ENCODE peak calls at places on chromosomes 16 and 17, in seven cellular contexts. One of them, this sample, is unnamed.

GRCh38 chr16:69929480-69929879 is 21.7 kb upstream of the CLEC18A start:
- DNase-seq in fibroblast of pulmonary artery: no peak
- DNase-seq in GM19239: no peak
- DNase-seq in HepG2: no peak
- DNase-seq in MV-4-11: no peak
- DNase-seq in neural crest cell: no peak
- DNase-seq in hypothalamus: no peak
- DNase-seq in this sample: no peak

GRCh38 chr16:9384141-9384540 is 292.7 kb downstream of the HAPSTR1 start:
- DNase-seq in fibroblast of pulmonary artery: no peak
- DNase-seq in GM19239: no peak
- DNase-seq in HepG2: no peak
- DNase-seq in MV-4-11: no peak
- DNase-seq in neural crest cell: no peak
- DNase-seq in hypothalamus: no peak
- DNase-seq in this sample: no peak

GRCh38 chr16:87874639-87875472 is 5.5 kb upstream of the SLC7A5 start:
- DNase-seq in fibroblast of pulmonary artery: no peak
- DNase-seq in GM19239: no peak
- DNase-seq in HepG2: no peak
- DNase-seq in MV-4-11: no peak
- DNase-seq in neural crest cell: no peak
- DNase-seq in hypothalamus: no peak
- DNase-seq in this sample: no peak

GRCh38 chr16:79757968-79758367 is 157.4 kb upstream of the MAF start:
- DNase-seq in fibroblast of pulmonary artery: no peak
- DNase-seq in GM19239: no peak
- DNase-seq in HepG2: no peak
- DNase-seq in MV-4-11: no peak
- DNase-seq in neural crest cell: no peak
- DNase-seq in hypothalamus: no peak
- DNase-seq in this sample: no peak

GRCh38 chr17:47742319-47743181 is 9.5 kb downstream of the TBX21 start:
- DNase-seq in fibroblast of pulmonary artery: no peak
- DNase-seq in GM19239: no peak
- DNase-seq in HepG2: peak
- DNase-seq in MV-4-11: no peak
- DNase-seq in neural crest cell: peak
- DNase-seq in hypothalamus: no peak
- DNase-seq in this sample: peak

GRCh38 chr16:66953462-66954096 is 7.5 kb upstream of the CES3 start:
- DNase-seq in fibroblast of pulmonary artery: no peak
- DNase-seq in GM19239: no peak
- DNase-seq in HepG2: no peak
- DNase-seq in MV-4-11: no peak
- DNase-seq in neural crest cell: no peak
- DNase-seq in hypothalamus: no peak
- DNase-seq in this sample: no peak

GRCh38 chr16:9072806-9073341 is 18.6 kb upstream of the HAPSTR1 start:
- DNase-seq in fibroblast of pulmonary artery: peak
- DNase-seq in GM19239: no peak
- DNase-seq in HepG2: no peak
- DNase-seq in MV-4-11: peak
- DNase-seq in neural crest cell: no peak
- DNase-seq in hypothalamus: no peak
- DNase-seq in this sample: no peak

GRCh38 chr16:84663433-84664101 is 15.3 kb downstream of the KLHL36 start:
- DNase-seq in fibroblast of pulmonary artery: no peak
- DNase-seq in GM19239: peak
- DNase-seq in HepG2: no peak
- DNase-seq in MV-4-11: no peak
- DNase-seq in neural crest cell: no peak
- DNase-seq in hypothalamus: no peak
- DNase-seq in this sample: peak

GRCh38 chr16:84194470-84195200 is 3.7 kb downstream of the ADAD2 start:
- DNase-seq in fibroblast of pulmonary artery: no peak
- DNase-seq in GM19239: peak
- DNase-seq in HepG2: no peak
- DNase-seq in MV-4-11: no peak
- DNase-seq in neural crest cell: no peak
- DNase-seq in hypothalamus: no peak
- DNase-seq in this sample: no peak

GRCh38 chr16:23333034-23333579 is 31.0 kb downstream of the SCNN1B start:
- DNase-seq in fibroblast of pulmonary artery: no peak
- DNase-seq in GM19239: no peak
- DNase-seq in HepG2: no peak
- DNase-seq in MV-4-11: no peak
- DNase-seq in neural crest cell: no peak
- DNase-seq in hypothalamus: no peak
- DNase-seq in this sample: no peak

GRCh38 chr16:60203525-60204124 is 1469.5 kb upstream of the GOT2 start:
- DNase-seq in fibroblast of pulmonary artery: peak
- DNase-seq in GM19239: no peak
- DNase-seq in HepG2: no peak
- DNase-seq in MV-4-11: no peak
- DNase-seq in neural crest cell: no peak
- DNase-seq in hypothalamus: no peak
- DNase-seq in this sample: no peak

GRCh38 chr17:65371702-65372101 is 189.7 kb downstream of the AXIN2 start:
- DNase-seq in fibroblast of pulmonary artery: no peak
- DNase-seq in GM19239: no peak
- DNase-seq in HepG2: no peak
- DNase-seq in MV-4-11: peak
- DNase-seq in neural crest cell: no peak
- DNase-seq in hypothalamus: no peak
- DNase-seq in this sample: peak

GRCh38 chr17:46772013-46772878 is 46.2 kb downstream of the WNT3 start:
- DNase-seq in fibroblast of pulmonary artery: no peak
- DNase-seq in GM19239: peak
- DNase-seq in HepG2: peak
- DNase-seq in MV-4-11: no peak
- DNase-seq in neural crest cell: peak
- DNase-seq in hypothalamus: no peak
- DNase-seq in this sample: no peak

GRCh38 chr17:75516619-75517276 is 420 bp downstream of the TSEN54 start:
- DNase-seq in fibroblast of pulmonary artery: no peak
- DNase-seq in GM19239: peak
- DNase-seq in HepG2: no peak
- DNase-seq in MV-4-11: no peak
- DNase-seq in neural crest cell: peak
- DNase-seq in hypothalamus: no peak
- DNase-seq in this sample: peak

GRCh38 chr17:71601894-71602504 is 518.8 kb upstream of the SOX9 start:
- DNase-seq in fibroblast of pulmonary artery: no peak
- DNase-seq in GM19239: no peak
- DNase-seq in HepG2: no peak
- DNase-seq in MV-4-11: no peak
- DNase-seq in neural crest cell: no peak
- DNase-seq in hypothalamus: no peak
- DNase-seq in this sample: no peak

GRCh38 chr17:19592316-19592715 is 56.2 kb upstream of the ALDH3A2 start:
- DNase-seq in fibroblast of pulmonary artery: no peak
- DNase-seq in GM19239: no peak
- DNase-seq in HepG2: no peak
- DNase-seq in MV-4-11: no peak
- DNase-seq in neural crest cell: no peak
- DNase-seq in hypothalamus: no peak
- DNase-seq in this sample: no peak

GRCh38 chr16:4091638-4092037 is 24.6 kb downstream of the ADCY9 start:
- DNase-seq in fibroblast of pulmonary artery: no peak
- DNase-seq in GM19239: no peak
- DNase-seq in HepG2: no peak
- DNase-seq in MV-4-11: no peak
- DNase-seq in neural crest cell: no peak
- DNase-seq in hypothalamus: no peak
- DNase-seq in this sample: no peak

GRCh38 chr16:85441189-85441889 is 171.8 kb upstream of the GSE1 start:
- DNase-seq in fibroblast of pulmonary artery: no peak
- DNase-seq in GM19239: no peak
- DNase-seq in HepG2: peak
- DNase-seq in MV-4-11: no peak
- DNase-seq in neural crest cell: no peak
- DNase-seq in hypothalamus: no peak
- DNase-seq in this sample: no peak

GRCh38 chr17:37024181-37024637 is 75.5 kb downstream of the AATF start:
- DNase-seq in fibroblast of pulmonary artery: peak
- DNase-seq in GM19239: no peak
- DNase-seq in HepG2: no peak
- DNase-seq in MV-4-11: peak
- DNase-seq in neural crest cell: no peak
- DNase-seq in hypothalamus: no peak
- DNase-seq in this sample: no peak

GRCh38 chr16:78340590-78340989 is 241.1 kb downstream of the WWOX start:
- DNase-seq in fibroblast of pulmonary artery: no peak
- DNase-seq in GM19239: no peak
- DNase-seq in HepG2: no peak
- DNase-seq in MV-4-11: no peak
- DNase-seq in neural crest cell: no peak
- DNase-seq in hypothalamus: no peak
- DNase-seq in this sample: no peak

GRCh38 chr16:83887088-83887487 is 11.8 kb upstream of the MLYCD start:
- DNase-seq in fibroblast of pulmonary artery: peak
- DNase-seq in GM19239: no peak
- DNase-seq in HepG2: no peak
- DNase-seq in MV-4-11: no peak
- DNase-seq in neural crest cell: no peak
- DNase-seq in hypothalamus: no peak
- DNase-seq in this sample: no peak

GRCh38 chr16:2717360-2718263 is 2.4 kb downstream of the PRSS27 start:
- DNase-seq in fibroblast of pulmonary artery: no peak
- DNase-seq in GM19239: no peak
- DNase-seq in HepG2: no peak
- DNase-seq in MV-4-11: no peak
- DNase-seq in neural crest cell: no peak
- DNase-seq in hypothalamus: no peak
- DNase-seq in this sample: peak

GRCh38 chr17:55377885-55378284 is 43.8 kb downstream of the MMD start:
- DNase-seq in fibroblast of pulmonary artery: no peak
- DNase-seq in GM19239: no peak
- DNase-seq in HepG2: no peak
- DNase-seq in MV-4-11: no peak
- DNase-seq in neural crest cell: no peak
- DNase-seq in hypothalamus: no peak
- DNase-seq in this sample: no peak

GRCh38 chr17:67656494-67657203 is 61.1 kb upstream of the NOL11 start:
- DNase-seq in fibroblast of pulmonary artery: no peak
- DNase-seq in GM19239: no peak
- DNase-seq in HepG2: no peak
- DNase-seq in MV-4-11: no peak
- DNase-seq in neural crest cell: no peak
- DNase-seq in hypothalamus: no peak
- DNase-seq in this sample: no peak

GRCh38 chr16:89334461-89334860 is 117.0 kb downstream of the ZNF778 start:
- DNase-seq in fibroblast of pulmonary artery: no peak
- DNase-seq in GM19239: no peak
- DNase-seq in HepG2: no peak
- DNase-seq in MV-4-11: no peak
- DNase-seq in neural crest cell: no peak
- DNase-seq in hypothalamus: no peak
- DNase-seq in this sample: no peak